ENCODE peak calls at places on chromosomes 11 and 22, in seven cellular contexts. G, O, Z, Q, R, V and W are unnamed samples.

GRCh38 chr11:4496555-4497248 is 14.3 kb downstream of the OR52K1 start:
- DNase-seq in G (no peak), O (no peak), Z (no peak), Q (no peak), R (no peak), V (no peak), W (no peak)

GRCh38 chr11:3738241-3738640 is 59.1 kb downstream of the NUP98 start:
- DNase-seq in G (no peak), O (no peak), Z (no peak), Q (no peak), R (no peak), V (no peak), W (no peak)

GRCh38 chr11:113992459-113993105 is 17.7 kb downstream of the HTR3A start:
- DNase-seq in G (no peak), O (no peak), Z (no peak), Q (no peak), R (peak), V (no peak), W (no peak)

GRCh38 chr11:73195191-73196007 is 22.7 kb upstream of the P2RY2 start:
- DNase-seq in G (no peak), O (no peak), Z (no peak), Q (peak), R (no peak), V (no peak), W (no peak)

GRCh38 chr11:82796970-82797594 is 63.4 kb upstream of the FAM181B start:
- DNase-seq in G (no peak), O (no peak), Z (no peak), Q (no peak), R (peak), V (no peak), W (no peak)

GRCh38 chr11:68683952-68684384 is 376 bp upstream of the GAL start:
- DNase-seq in G (no peak), O (no peak), Z (no peak), Q (no peak), R (no peak), V (no peak), W (no peak)

GRCh38 chr22:24758164-24758799 is 16.2 kb downstream of the PIWIL3 start:
- DNase-seq in G (no peak), O (no peak), Z (peak), Q (no peak), R (peak), V (no peak), W (peak)

GRCh38 chr11:62489204-62489603 is 57.4 kb downstream of the AHNAK start:
- DNase-seq in G (no peak), O (no peak), Z (no peak), Q (no peak), R (no peak), V (no peak), W (no peak)

GRCh38 chr11:120222916-120223315 is 12.1 kb downstream of the OAF start:
- DNase-seq in G (no peak), O (no peak), Z (no peak), Q (peak), R (no peak), V (no peak), W (no peak)

GRCh38 chr11:27930946-27931345 is 177.0 kb downstream of the KIF18A start:
- DNase-seq in G (no peak), O (no peak), Z (no peak), Q (no peak), R (no peak), V (no peak), W (no peak)

GRCh38 chr11:112355726-112356125 is 95.1 kb upstream of the PLET1 start:
- DNase-seq in G (no peak), O (no peak), Z (peak), Q (no peak), R (no peak), V (peak), W (peak)

GRCh38 chr11:30328676-30329075 is 5.8 kb downstream of the ARL14EP start:
- DNase-seq in G (no peak), O (no peak), Z (no peak), Q (no peak), R (no peak), V (no peak), W (no peak)

DNA sequence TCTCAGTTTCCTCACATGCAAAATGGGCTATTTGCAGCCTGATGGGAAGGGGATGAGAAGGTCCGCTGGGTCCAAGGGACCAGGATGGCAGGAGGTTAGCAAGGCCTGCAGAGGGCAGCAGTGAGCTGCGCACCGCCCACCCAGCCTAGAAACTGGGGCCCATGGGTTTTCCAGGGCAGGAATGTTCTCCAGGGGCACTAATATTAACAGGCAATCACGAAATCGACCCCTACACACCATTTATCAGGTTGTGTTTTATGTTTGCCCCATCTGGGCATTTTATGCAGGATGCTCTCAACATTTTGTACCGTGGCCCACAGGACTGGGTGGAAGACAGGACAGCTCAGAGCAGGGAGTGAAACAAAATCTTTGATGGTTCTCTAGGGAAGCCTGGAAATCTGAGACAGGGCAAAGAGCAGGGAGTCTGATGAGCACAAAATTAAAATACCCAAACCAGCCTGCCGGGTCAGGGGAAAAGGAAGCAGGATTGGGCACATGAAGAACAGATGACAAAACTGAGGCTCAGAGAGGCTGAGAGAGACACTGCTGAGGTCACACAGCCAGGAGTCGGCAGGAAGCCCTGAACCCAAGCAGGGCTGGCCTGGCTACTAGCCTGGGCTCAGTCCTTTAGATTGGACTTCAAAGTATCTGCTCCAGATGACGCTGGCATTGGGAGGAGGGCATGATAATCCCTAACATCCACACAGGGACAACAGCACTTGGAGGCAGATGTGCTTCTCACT is 1.6 kb upstream of the BCR start:
- DNase-seq in G (peak), O (no peak), Z (peak), Q (peak), R (no peak), V (peak), W (peak)
- H3K4me3 ChIP-seq in G (no peak), O (no peak), Z (no peak), Q (no peak), R (no peak), V (no peak), W (no peak)

DNA sequence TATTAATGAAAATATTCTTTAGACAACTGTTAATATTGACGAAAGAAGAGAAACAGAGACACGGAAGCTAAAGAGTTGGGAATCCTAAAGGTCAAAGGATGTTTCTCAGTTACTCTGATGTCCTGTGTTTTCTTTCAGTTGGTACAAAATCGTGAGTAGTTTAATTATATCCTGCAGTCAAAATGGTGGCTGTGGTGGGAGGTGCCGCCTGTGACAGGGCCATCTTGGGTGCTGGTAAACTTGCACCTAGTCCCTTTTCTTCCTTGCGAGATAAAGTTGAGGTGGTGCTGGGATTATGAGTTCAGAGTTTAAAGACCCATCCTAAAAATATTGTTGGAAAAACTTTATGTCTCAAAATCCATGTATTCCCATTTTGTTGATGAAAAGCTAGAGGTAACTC is 2.2 kb downstream of the CECR2 start:
- DNase-seq in G (no peak), O (no peak), Z (no peak), Q (no peak), R (no peak), V (no peak), W (no peak)
- H3K4me3 ChIP-seq in G (peak), O (peak), Z (no peak), Q (peak), R (peak), V (peak), W (no peak)

GRCh38 chr11:47258317-47258902 is 614 bp downstream of the NR1H3 start:
- DNase-seq in G (no peak), O (no peak), Z (no peak), Q (no peak), R (no peak), V (no peak), W (no peak)
- H3K4me3 ChIP-seq in G (peak), O (peak), Z (peak), Q (peak), R (no peak), V (no peak), W (no peak)

DNA sequence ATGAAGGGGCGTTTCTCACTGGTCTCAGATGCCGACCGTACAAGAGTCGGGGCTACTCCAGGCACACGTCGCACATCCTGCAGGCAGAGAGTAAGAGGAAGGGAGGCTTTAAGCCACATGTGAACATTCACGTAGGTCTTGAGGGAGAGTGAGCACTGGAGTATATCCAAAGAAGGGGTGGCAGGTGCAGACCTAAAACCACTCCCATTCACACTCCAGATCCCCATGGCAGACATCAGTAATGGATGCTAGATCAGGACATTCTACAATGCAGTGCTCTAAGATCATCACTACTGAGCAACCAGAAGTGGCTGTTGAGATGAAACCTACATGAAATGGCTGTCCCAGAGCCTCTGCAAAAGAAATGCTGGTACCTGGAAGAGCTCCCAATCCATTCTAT is 39.0 kb downstream of the WT1 start:
- DNase-seq in G (no peak), O (no peak), Z (no peak), Q (no peak), R (no peak), V (no peak), W (peak)
- H3K4me3 ChIP-seq in G (no peak), O (no peak), Z (no peak), Q (no peak), R (no peak), V (no peak), W (peak)